ENCODE peak calls at places on chromosomes 5 and 9, in five cellular contexts. One of them, this sample, is unnamed.

GRCh38 chr5:1801954-1802295 is 718 bp downstream of the NDUFS6 start:
- DNase-seq in esophagus muscularis mucosa: no peak
- DNase-seq in Peyer's patch: no peak
- DNase-seq in stomach: no peak
- DNase-seq in uterus: no peak
- DNase-seq in this sample: no peak

GRCh38 chr5:107557051-107557658 is 113.6 kb downstream of the EFNA5 start:
- DNase-seq in esophagus muscularis mucosa: no peak
- DNase-seq in Peyer's patch: no peak
- DNase-seq in stomach: no peak
- DNase-seq in uterus: no peak
- DNase-seq in this sample: no peak

GRCh38 chr9:113737414-113738271 is 138.5 kb upstream of the ZNF618 start:
- DNase-seq in esophagus muscularis mucosa: peak
- DNase-seq in Peyer's patch: no peak
- DNase-seq in stomach: peak
- DNase-seq in uterus: peak
- DNase-seq in this sample: peak

GRCh38 chr9:8558176-8558575 is 758.6 kb upstream of the DMAC1 start:
- DNase-seq in esophagus muscularis mucosa: no peak
- DNase-seq in Peyer's patch: no peak
- DNase-seq in stomach: no peak
- DNase-seq in uterus: no peak
- DNase-seq in this sample: no peak

GRCh38 chr5:158759276-158759675 is 340.4 kb downstream of the EBF1 start:
- DNase-seq in esophagus muscularis mucosa: no peak
- DNase-seq in Peyer's patch: no peak
- DNase-seq in stomach: no peak
- DNase-seq in uterus: no peak
- DNase-seq in this sample: no peak

GRCh38 chr9:33133186-33133585 is 34.0 kb downstream of the B4GALT1 start:
- DNase-seq in esophagus muscularis mucosa: no peak
- DNase-seq in Peyer's patch: no peak
- DNase-seq in stomach: no peak
- DNase-seq in uterus: no peak
- DNase-seq in this sample: no peak

GRCh38 chr5:1421521-1422341 is 23.5 kb downstream of the SLC6A3 start:
- DNase-seq in esophagus muscularis mucosa: no peak
- DNase-seq in Peyer's patch: peak
- DNase-seq in stomach: no peak
- DNase-seq in uterus: no peak
- DNase-seq in this sample: no peak

GRCh38 chr9:128771094-128771721 is 519 bp downstream of the ZER1 start:
- DNase-seq in esophagus muscularis mucosa: no peak
- DNase-seq in Peyer's patch: no peak
- DNase-seq in stomach: no peak
- DNase-seq in uterus: no peak
- DNase-seq in this sample: no peak

GRCh38 chr5:123776761-123777160 is 264.8 kb downstream of the CSNK1G3 start:
- DNase-seq in esophagus muscularis mucosa: no peak
- DNase-seq in Peyer's patch: no peak
- DNase-seq in stomach: no peak
- DNase-seq in uterus: no peak
- DNase-seq in this sample: no peak

GRCh38 chr9:76394896-76395244 is 644 bp upstream of the RFK start:
- DNase-seq in esophagus muscularis mucosa: no peak
- DNase-seq in Peyer's patch: peak
- DNase-seq in stomach: peak
- DNase-seq in uterus: no peak
- DNase-seq in this sample: no peak
- TF ChIP-seq POLR2A in esophagus muscularis mucosa: no peak
- TF ChIP-seq POLR2A in Peyer's patch: peak
- TF ChIP-seq POLR2A in stomach: no peak
- TF ChIP-seq POLR2A in uterus: no peak
- TF ChIP-seq POLR2A in this sample: no peak

GRCh38 chr9:112059980-112060348 is 115.1 kb downstream of the SUSD1 start:
- DNase-seq in esophagus muscularis mucosa: no peak
- DNase-seq in Peyer's patch: no peak
- DNase-seq in stomach: no peak
- DNase-seq in uterus: no peak
- DNase-seq in this sample: no peak

GRCh38 chr9:112063151-112063550 is 111.9 kb downstream of the SUSD1 start:
- DNase-seq in esophagus muscularis mucosa: no peak
- DNase-seq in Peyer's patch: no peak
- DNase-seq in stomach: no peak
- DNase-seq in uterus: no peak
- DNase-seq in this sample: no peak

GRCh38 chr9:112061152-112061740 is 113.9 kb downstream of the SUSD1 start:
- DNase-seq in esophagus muscularis mucosa: no peak
- DNase-seq in Peyer's patch: no peak
- DNase-seq in stomach: peak
- DNase-seq in uterus: peak
- DNase-seq in this sample: no peak

GRCh38 chr9:112056986-112057385 is 118.1 kb downstream of the SUSD1 start:
- DNase-seq in esophagus muscularis mucosa: no peak
- DNase-seq in Peyer's patch: no peak
- DNase-seq in stomach: no peak
- DNase-seq in uterus: no peak
- DNase-seq in this sample: no peak

DNA sequence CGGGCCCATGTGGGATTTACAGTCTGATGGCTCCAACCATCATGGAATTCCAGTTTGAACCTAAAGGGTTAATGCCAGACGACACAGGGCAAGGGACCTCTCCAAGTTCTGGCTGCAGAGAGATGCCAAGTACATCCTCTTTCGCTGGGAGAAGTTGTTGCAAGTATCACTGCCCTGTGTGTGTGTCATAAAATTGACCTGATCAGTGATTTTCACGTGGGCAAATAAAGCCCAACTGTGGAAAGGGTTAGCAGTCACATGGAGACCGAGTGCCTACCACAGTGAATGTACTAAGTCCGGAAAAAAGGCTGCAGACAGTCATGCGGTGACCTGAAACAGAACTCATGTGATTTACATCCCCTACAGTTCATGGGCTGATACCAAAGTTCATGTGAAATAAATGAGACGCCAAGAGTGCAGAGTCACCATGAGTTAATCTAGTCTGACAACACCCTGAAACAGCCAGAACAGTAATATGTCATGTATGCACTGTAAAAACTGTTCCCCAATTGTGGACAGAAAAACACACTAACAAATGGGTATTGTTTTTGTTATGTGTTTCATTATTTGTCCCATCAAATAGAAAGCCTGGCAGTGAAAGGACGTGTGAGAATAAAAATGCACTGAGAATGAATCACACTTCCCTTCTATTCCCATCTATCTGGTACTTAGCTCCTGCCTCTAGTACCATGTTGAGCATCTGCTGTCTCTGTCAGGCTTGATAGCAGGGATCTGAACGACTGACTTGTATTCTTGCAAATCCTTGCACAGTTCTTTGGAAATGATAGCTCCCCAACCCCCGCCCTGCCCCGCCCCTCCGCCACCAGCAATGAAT is 115.7 kb downstream of the SUSD1 start:
- DNase-seq in esophagus muscularis mucosa: no peak
- DNase-seq in Peyer's patch: no peak
- DNase-seq in stomach: no peak
- DNase-seq in uterus: no peak
- DNase-seq in this sample: no peak
- TF ChIP-seq POLR2A in esophagus muscularis mucosa: no peak
- TF ChIP-seq POLR2A in Peyer's patch: peak
- TF ChIP-seq POLR2A in stomach: no peak
- TF ChIP-seq POLR2A in uterus: no peak
- TF ChIP-seq POLR2A in this sample: no peak

GRCh38 chr9:133644968-133645765 is 9.0 kb downstream of the DBH start:
- DNase-seq in esophagus muscularis mucosa: no peak
- DNase-seq in Peyer's patch: no peak
- DNase-seq in stomach: no peak
- DNase-seq in uterus: no peak
- DNase-seq in this sample: no peak
- TF ChIP-seq POLR2A in esophagus muscularis mucosa: no peak
- TF ChIP-seq POLR2A in Peyer's patch: no peak
- TF ChIP-seq POLR2A in stomach: no peak
- TF ChIP-seq POLR2A in uterus: no peak
- TF ChIP-seq POLR2A in this sample: no peak

DNA sequence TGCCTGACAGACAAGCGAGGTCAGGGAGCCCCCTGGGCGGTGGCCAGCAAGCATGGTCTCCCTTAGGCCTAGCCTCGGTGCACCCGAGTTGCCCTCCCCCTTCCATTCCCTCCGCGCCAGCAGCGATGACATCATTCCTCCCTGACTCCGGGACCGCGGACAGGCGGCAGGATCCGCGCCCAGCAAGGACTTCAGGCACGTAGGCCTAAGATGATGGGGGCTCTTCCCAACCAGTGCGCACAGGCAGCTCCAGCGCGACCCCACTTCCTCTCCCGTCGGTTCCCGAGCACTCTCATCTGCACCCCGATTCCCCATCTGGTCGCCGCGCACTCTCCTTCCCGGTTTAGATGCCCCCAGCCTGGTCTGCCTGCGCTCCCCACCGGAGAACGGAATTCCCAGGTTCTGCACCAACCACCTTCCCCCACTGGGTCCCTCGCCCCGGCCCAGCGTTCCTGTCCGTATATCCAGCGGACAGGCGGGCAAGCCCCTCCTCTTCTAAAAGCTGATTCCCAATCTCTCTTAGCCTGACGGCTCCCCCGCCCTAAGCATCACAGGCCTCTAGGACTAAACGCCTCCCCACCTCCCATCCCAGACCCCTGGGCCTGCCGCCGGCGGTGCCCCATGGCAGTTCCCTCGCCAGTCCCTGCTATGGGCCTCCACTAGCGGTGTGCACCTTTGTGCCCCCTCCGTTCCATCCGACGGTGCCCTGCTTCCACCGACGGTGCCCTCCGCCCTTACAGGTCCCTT is 931 bp downstream of the FAM219A start:
- DNase-seq in esophagus muscularis mucosa: no peak
- DNase-seq in Peyer's patch: peak
- DNase-seq in stomach: peak
- DNase-seq in uterus: peak
- DNase-seq in this sample: no peak
- TF ChIP-seq POLR2A in esophagus muscularis mucosa: peak
- TF ChIP-seq POLR2A in Peyer's patch: no peak
- TF ChIP-seq POLR2A in stomach: no peak
- TF ChIP-seq POLR2A in uterus: peak
- TF ChIP-seq POLR2A in this sample: no peak

GRCh38 chr9:130535818-130536521 is 43.4 kb upstream of the FUBP3 start:
- DNase-seq in esophagus muscularis mucosa: no peak
- DNase-seq in Peyer's patch: no peak
- DNase-seq in stomach: no peak
- DNase-seq in uterus: no peak
- DNase-seq in this sample: no peak

GRCh38 chr9:130536594-130537215 is 42.7 kb upstream of the FUBP3 start:
- DNase-seq in esophagus muscularis mucosa: no peak
- DNase-seq in Peyer's patch: no peak
- DNase-seq in stomach: no peak
- DNase-seq in uterus: no peak
- DNase-seq in this sample: no peak

GRCh38 chr9:130541533-130541932 is 37.8 kb upstream of the FUBP3 start:
- DNase-seq in esophagus muscularis mucosa: no peak
- DNase-seq in Peyer's patch: no peak
- DNase-seq in stomach: no peak
- DNase-seq in uterus: no peak
- DNase-seq in this sample: no peak

GRCh38 chr9:130539473-130540223 is 39.7 kb upstream of the FUBP3 start:
- DNase-seq in esophagus muscularis mucosa: no peak
- DNase-seq in Peyer's patch: no peak
- DNase-seq in stomach: no peak
- DNase-seq in uterus: no peak
- DNase-seq in this sample: no peak

GRCh38 chr9:130537346-130538050 is 41.9 kb upstream of the FUBP3 start:
- DNase-seq in esophagus muscularis mucosa: no peak
- DNase-seq in Peyer's patch: no peak
- DNase-seq in stomach: no peak
- DNase-seq in uterus: no peak
- DNase-seq in this sample: no peak
- TF ChIP-seq POLR2A in esophagus muscularis mucosa: no peak
- TF ChIP-seq POLR2A in Peyer's patch: no peak
- TF ChIP-seq POLR2A in stomach: no peak
- TF ChIP-seq POLR2A in uterus: no peak
- TF ChIP-seq POLR2A in this sample: no peak

GRCh38 chr9:126334626-126335621 is 8.3 kb downstream of the MVB12B start:
- DNase-seq in esophagus muscularis mucosa: peak
- DNase-seq in Peyer's patch: no peak
- DNase-seq in stomach: no peak
- DNase-seq in uterus: no peak
- DNase-seq in this sample: no peak
- TF ChIP-seq POLR2A in esophagus muscularis mucosa: no peak
- TF ChIP-seq POLR2A in Peyer's patch: no peak
- TF ChIP-seq POLR2A in stomach: no peak
- TF ChIP-seq POLR2A in uterus: no peak
- TF ChIP-seq POLR2A in this sample: no peak

DNA sequence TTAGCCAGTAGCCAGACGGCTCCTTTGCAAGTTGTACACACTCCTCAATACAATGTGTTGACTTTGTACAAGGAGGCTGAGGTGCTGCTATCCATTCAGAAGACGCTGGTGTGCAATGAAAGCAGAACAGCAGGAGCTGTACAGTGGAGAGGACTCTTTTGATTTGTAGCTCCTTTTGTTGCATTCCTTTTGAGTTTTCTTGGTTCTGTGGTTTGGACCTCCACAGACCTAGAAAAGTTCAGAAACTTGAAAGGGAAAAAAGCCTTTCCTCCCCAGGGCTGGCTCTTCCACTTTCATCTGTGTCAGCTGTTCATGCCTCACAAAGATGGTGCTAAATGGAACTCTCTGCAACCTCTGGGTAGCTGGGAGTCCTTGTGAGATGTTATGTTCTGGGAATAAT is 117.4 kb downstream of the MAT2B start:
- DNase-seq in esophagus muscularis mucosa: no peak
- DNase-seq in Peyer's patch: no peak
- DNase-seq in stomach: no peak
- DNase-seq in uterus: no peak
- DNase-seq in this sample: no peak
- TF ChIP-seq POLR2A in esophagus muscularis mucosa: no peak
- TF ChIP-seq POLR2A in Peyer's patch: no peak
- TF ChIP-seq POLR2A in stomach: no peak
- TF ChIP-seq POLR2A in uterus: no peak
- TF ChIP-seq POLR2A in this sample: no peak